ENCODE peak calls at places on chromosomes 13 and 19, in six cellular contexts. Q is NAMALWA; B is stimulated activated CD8-positive, alpha-beta memory T cell treated with anti-CD3 and anti-CD28 coated beads, Interleukin-7, amount 100 ng/mL, for 1 hour; K is retina; U is EL; Y is aorta. N is an unnamed sample.

GRCh38 chr13:101230271-101230890 is 185.9 kb downstream of the NALCN start:
- DNase-seq in Y (no peak), K (no peak), B (no peak), Q (no peak), U (peak), N (no peak)

GRCh38 chr19:55255618-55256423 is 3.0 kb downstream of the PPP6R1 start:
- DNase-seq in B (no peak), Q (peak), K (no peak), U (peak), Y (peak), N (peak)

GRCh38 chr19:46860846-46861690 is at the start of gene ARHGAP35:
- DNase-seq in B (no peak), Y (no peak), K (no peak), U (no peak), Q (no peak), N (peak)

GRCh38 chr13:101390461-101390860 is 25.8 kb downstream of the NALCN start:
- DNase-seq in B (no peak), Q (no peak), K (no peak), U (peak), Y (no peak), N (no peak)

GRCh38 chr19:56106397-56106849 is 14.7 kb downstream of the ZNF787 start:
- DNase-seq in U (no peak), K (no peak), B (no peak), Y (no peak), Q (no peak), N (no peak)

GRCh38 chr13:107203146-107203847 is 635.4 kb upstream of the ARGLU1 start:
- DNase-seq in U (no peak), Q (peak), B (no peak), K (no peak), Y (no peak), N (no peak)

GRCh38 chr13:105442941-105443340 is 1092.5 kb downstream of the EFNB2 start:
- DNase-seq in U (peak), Y (no peak), Q (no peak), B (no peak), K (no peak), N (no peak)

GRCh38 chr13:30107536-30108136 is 199.7 kb downstream of the KATNAL1 start:
- DNase-seq in Q (no peak), U (peak), Y (peak), K (no peak), B (no peak), N (no peak)

GRCh38 chr19:16023558-16023915 is 52.8 kb upstream of the TPM4 start:
- DNase-seq in K (no peak), Q (no peak), Y (no peak), B (no peak), U (no peak), N (peak)

GRCh38 chr19:2494084-2494446 is 18.1 kb downstream of the GADD45B start:
- DNase-seq in Y (no peak), B (no peak), U (peak), Q (no peak), K (no peak), N (no peak)

N was measured in B cell.